ENCODE peak calls at places on chromosomes 11 and 22, in ten cellular contexts. One of them, this sample, is unnamed.
A peak's percentile ranks its signal among the peaks of the same experiment; 100 is the strongest.

GRCh38 chr11:10878408-10879214 is 20.8 kb upstream of the ZBED5 start:
- DNase-seq in dorsolateral prefrontal cortex: no peak
- DNase-seq in IMR-90: peak; percentile 72
- DNase-seq in kidney: no peak
- DNase-seq in uterus: no peak
- DNase-seq in keratinocyte: no peak
- DNase-seq in mucosa of descending colon: no peak
- DNase-seq in lower lobe of right lung: no peak
- DNase-seq in heart left ventricle: no peak
- DNase-seq in naive thymus-derived CD4-positive, alpha-beta T cell: no peak
- DNase-seq in this sample: peak; percentile 73

GRCh38 chr11:3156661-3157311 is 8.3 kb downstream of the OSBPL5 start:
- DNase-seq in dorsolateral prefrontal cortex: no peak
- DNase-seq in IMR-90: no peak
- DNase-seq in kidney: peak; percentile 91
- DNase-seq in uterus: no peak
- DNase-seq in keratinocyte: no peak
- DNase-seq in mucosa of descending colon: peak; percentile 46
- DNase-seq in lower lobe of right lung: peak; percentile 53
- DNase-seq in heart left ventricle: no peak
- DNase-seq in naive thymus-derived CD4-positive, alpha-beta T cell: no peak
- DNase-seq in this sample: no peak

GRCh38 chr22:28148816-28149465 is 229.9 kb upstream of the PITPNB start:
- DNase-seq in dorsolateral prefrontal cortex: no peak
- DNase-seq in IMR-90: no peak
- DNase-seq in kidney: no peak
- DNase-seq in uterus: no peak
- DNase-seq in keratinocyte: peak; percentile 48
- DNase-seq in mucosa of descending colon: no peak
- DNase-seq in lower lobe of right lung: no peak
- DNase-seq in heart left ventricle: no peak
- DNase-seq in naive thymus-derived CD4-positive, alpha-beta T cell: no peak
- DNase-seq in this sample: no peak

GRCh38 chr22:17407643-17408042 is 38.4 kb downstream of the CECR2 start:
- DNase-seq in dorsolateral prefrontal cortex: no peak
- DNase-seq in IMR-90: no peak
- DNase-seq in kidney: no peak
- DNase-seq in uterus: no peak
- DNase-seq in keratinocyte: no peak
- DNase-seq in mucosa of descending colon: no peak
- DNase-seq in lower lobe of right lung: no peak
- DNase-seq in heart left ventricle: no peak
- DNase-seq in naive thymus-derived CD4-positive, alpha-beta T cell: no peak
- DNase-seq in this sample: no peak

GRCh38 chr11:13963169-13963948 is 836 bp downstream of the SPON1 start:
- DNase-seq in dorsolateral prefrontal cortex: no peak
- DNase-seq in IMR-90: peak; percentile 17
- DNase-seq in kidney: peak; percentile 85
- DNase-seq in uterus: peak; percentile 22
- DNase-seq in keratinocyte: no peak
- DNase-seq in mucosa of descending colon: peak; percentile 59
- DNase-seq in lower lobe of right lung: peak; percentile 45
- DNase-seq in heart left ventricle: peak; percentile 29
- DNase-seq in naive thymus-derived CD4-positive, alpha-beta T cell: no peak
- DNase-seq in this sample: no peak

GRCh38 chr22:20237480-20238440 is 30.4 kb downstream of the RTN4R start:
- DNase-seq in dorsolateral prefrontal cortex: no peak
- DNase-seq in IMR-90: no peak
- DNase-seq in kidney: no peak
- DNase-seq in uterus: no peak
- DNase-seq in keratinocyte: no peak
- DNase-seq in mucosa of descending colon: no peak
- DNase-seq in lower lobe of right lung: no peak
- DNase-seq in heart left ventricle: no peak
- DNase-seq in naive thymus-derived CD4-positive, alpha-beta T cell: no peak
- DNase-seq in this sample: no peak

GRCh38 chr11:367956-368413 is 1.3 kb upstream of the B4GALNT4 start:
- DNase-seq in dorsolateral prefrontal cortex: no peak
- DNase-seq in IMR-90: no peak
- DNase-seq in kidney: no peak
- DNase-seq in uterus: no peak
- DNase-seq in keratinocyte: no peak
- DNase-seq in mucosa of descending colon: no peak
- DNase-seq in lower lobe of right lung: no peak
- DNase-seq in heart left ventricle: no peak
- DNase-seq in naive thymus-derived CD4-positive, alpha-beta T cell: no peak
- DNase-seq in this sample: no peak

GRCh38 chr22:17891427-17892167 is 117.3 kb upstream of the BID start:
- DNase-seq in dorsolateral prefrontal cortex: no peak
- DNase-seq in IMR-90: no peak
- DNase-seq in kidney: no peak
- DNase-seq in uterus: no peak
- DNase-seq in keratinocyte: no peak
- DNase-seq in mucosa of descending colon: peak; percentile 82
- DNase-seq in lower lobe of right lung: no peak
- DNase-seq in heart left ventricle: peak; percentile 65
- DNase-seq in naive thymus-derived CD4-positive, alpha-beta T cell: no peak
- DNase-seq in this sample: no peak

GRCh38 chr22:24521791-24522245 is 26.7 kb downstream of the UPB1 start:
- DNase-seq in dorsolateral prefrontal cortex: peak; percentile 38
- DNase-seq in IMR-90: peak; percentile 60
- DNase-seq in kidney: peak; percentile 71
- DNase-seq in uterus: no peak
- DNase-seq in keratinocyte: peak; percentile 25
- DNase-seq in mucosa of descending colon: no peak
- DNase-seq in lower lobe of right lung: peak; percentile 76
- DNase-seq in heart left ventricle: no peak
- DNase-seq in naive thymus-derived CD4-positive, alpha-beta T cell: no peak
- DNase-seq in this sample: peak; percentile 48

GRCh38 chr22:45692549-45692948 is 20.9 kb downstream of the ATXN10 start:
- DNase-seq in dorsolateral prefrontal cortex: no peak
- DNase-seq in IMR-90: peak; percentile 50
- DNase-seq in kidney: no peak
- DNase-seq in uterus: no peak
- DNase-seq in keratinocyte: no peak
- DNase-seq in mucosa of descending colon: no peak
- DNase-seq in lower lobe of right lung: no peak
- DNase-seq in heart left ventricle: no peak
- DNase-seq in naive thymus-derived CD4-positive, alpha-beta T cell: no peak
- DNase-seq in this sample: no peak

GRCh38 chr11:10796191-10796590 is 12.5 kb downstream of the EIF4G2 start:
- DNase-seq in dorsolateral prefrontal cortex: no peak
- DNase-seq in IMR-90: no peak
- DNase-seq in kidney: no peak
- DNase-seq in uterus: no peak
- DNase-seq in keratinocyte: no peak
- DNase-seq in mucosa of descending colon: no peak
- DNase-seq in lower lobe of right lung: no peak
- DNase-seq in heart left ventricle: no peak
- DNase-seq in naive thymus-derived CD4-positive, alpha-beta T cell: no peak
- DNase-seq in this sample: no peak

GRCh38 chr11:87437844-87438223 is 400.1 kb downstream of the TMEM135 start:
- DNase-seq in dorsolateral prefrontal cortex: no peak
- DNase-seq in IMR-90: peak; percentile 84
- DNase-seq in kidney: no peak
- DNase-seq in uterus: no peak
- DNase-seq in keratinocyte: peak; percentile 38
- DNase-seq in mucosa of descending colon: no peak
- DNase-seq in lower lobe of right lung: no peak
- DNase-seq in heart left ventricle: no peak
- DNase-seq in naive thymus-derived CD4-positive, alpha-beta T cell: no peak
- DNase-seq in this sample: no peak

GRCh38 chr11:75031224-75031753 is 42.6 kb downstream of the NEU3 start:
- DNase-seq in dorsolateral prefrontal cortex: no peak
- DNase-seq in IMR-90: peak; percentile 97
- DNase-seq in kidney: no peak
- DNase-seq in uterus: no peak
- DNase-seq in keratinocyte: no peak
- DNase-seq in mucosa of descending colon: no peak
- DNase-seq in lower lobe of right lung: no peak
- DNase-seq in heart left ventricle: no peak
- DNase-seq in naive thymus-derived CD4-positive, alpha-beta T cell: no peak
- DNase-seq in this sample: no peak

GRCh38 chr22:44080936-44081853 is 57.1 kb downstream of the PARVB start:
- DNase-seq in dorsolateral prefrontal cortex: peak; percentile 85
- DNase-seq in IMR-90: peak; percentile 68
- DNase-seq in kidney: no peak
- DNase-seq in uterus: peak; percentile 79
- DNase-seq in keratinocyte: no peak
- DNase-seq in mucosa of descending colon: no peak
- DNase-seq in lower lobe of right lung: peak; percentile 79
- DNase-seq in heart left ventricle: peak; percentile 65
- DNase-seq in naive thymus-derived CD4-positive, alpha-beta T cell: peak; percentile 43
- DNase-seq in this sample: peak; percentile 60

GRCh38 chr22:44071760-44072159 is 47.7 kb downstream of the PARVB start:
- DNase-seq in dorsolateral prefrontal cortex: no peak
- DNase-seq in IMR-90: no peak
- DNase-seq in kidney: no peak
- DNase-seq in uterus: no peak
- DNase-seq in keratinocyte: no peak
- DNase-seq in mucosa of descending colon: no peak
- DNase-seq in lower lobe of right lung: no peak
- DNase-seq in heart left ventricle: no peak
- DNase-seq in naive thymus-derived CD4-positive, alpha-beta T cell: no peak
- DNase-seq in this sample: no peak

GRCh38 chr22:44074286-44074984 is 50.3 kb downstream of the PARVB start:
- DNase-seq in dorsolateral prefrontal cortex: peak; percentile 51
- DNase-seq in IMR-90: no peak
- DNase-seq in kidney: no peak
- DNase-seq in uterus: no peak
- DNase-seq in keratinocyte: no peak
- DNase-seq in mucosa of descending colon: no peak
- DNase-seq in lower lobe of right lung: no peak
- DNase-seq in heart left ventricle: no peak
- DNase-seq in naive thymus-derived CD4-positive, alpha-beta T cell: no peak
- DNase-seq in this sample: no peak

GRCh38 chr22:44076825-44077224 is 52.7 kb downstream of the PARVB start:
- DNase-seq in dorsolateral prefrontal cortex: no peak
- DNase-seq in IMR-90: no peak
- DNase-seq in kidney: no peak
- DNase-seq in uterus: no peak
- DNase-seq in keratinocyte: no peak
- DNase-seq in mucosa of descending colon: no peak
- DNase-seq in lower lobe of right lung: no peak
- DNase-seq in heart left ventricle: no peak
- DNase-seq in naive thymus-derived CD4-positive, alpha-beta T cell: no peak
- DNase-seq in this sample: no peak
- H3K4me3 ChIP-seq in dorsolateral prefrontal cortex: no peak overlapping the region
- H3K4me3 ChIP-seq in IMR-90: no peak overlapping the region
- H3K4me3 ChIP-seq in kidney: no peak overlapping the region
- H3K4me3 ChIP-seq in uterus: no peak overlapping the region
- H3K4me3 ChIP-seq in keratinocyte: no peak overlapping the region
- H3K4me3 ChIP-seq in mucosa of descending colon: no peak overlapping the region
- H3K4me3 ChIP-seq in lower lobe of right lung: no peak overlapping the region
- H3K4me3 ChIP-seq in heart left ventricle: no peak overlapping the region
- H3K4me3 ChIP-seq in naive thymus-derived CD4-positive, alpha-beta T cell: no peak overlapping the region
- H3K4me3 ChIP-seq in this sample: no peak overlapping the region

GRCh38 chr22:31289335-31289734 is 3.0 kb downstream of the PIK3IP1 start:
- DNase-seq in dorsolateral prefrontal cortex: no peak
- DNase-seq in IMR-90: no peak
- DNase-seq in kidney: no peak
- DNase-seq in uterus: no peak
- DNase-seq in keratinocyte: no peak
- DNase-seq in mucosa of descending colon: peak; percentile 86
- DNase-seq in lower lobe of right lung: no peak
- DNase-seq in heart left ventricle: no peak
- DNase-seq in naive thymus-derived CD4-positive, alpha-beta T cell: no peak
- DNase-seq in this sample: no peak

GRCh38 chr22:31287818-31288495 is 4.3 kb downstream of the PIK3IP1 start:
- DNase-seq in dorsolateral prefrontal cortex: no peak
- DNase-seq in IMR-90: no peak
- DNase-seq in kidney: no peak
- DNase-seq in uterus: no peak
- DNase-seq in keratinocyte: no peak
- DNase-seq in mucosa of descending colon: no peak
- DNase-seq in lower lobe of right lung: no peak
- DNase-seq in heart left ventricle: no peak
- DNase-seq in naive thymus-derived CD4-positive, alpha-beta T cell: no peak
- DNase-seq in this sample: no peak

GRCh38 chr22:31290494-31291402 is 1.5 kb downstream of the PIK3IP1 start:
- DNase-seq in dorsolateral prefrontal cortex: peak; percentile 96
- DNase-seq in IMR-90: peak; percentile 90
- DNase-seq in kidney: peak; percentile 98
- DNase-seq in uterus: peak; percentile 94
- DNase-seq in keratinocyte: peak; percentile 62
- DNase-seq in mucosa of descending colon: peak; percentile 99
- DNase-seq in lower lobe of right lung: peak; percentile 99
- DNase-seq in heart left ventricle: peak; percentile 97
- DNase-seq in naive thymus-derived CD4-positive, alpha-beta T cell: peak; percentile 94
- DNase-seq in this sample: peak; percentile 73

GRCh38 chr22:31286360-31287255 is 5.7 kb downstream of the PIK3IP1 start:
- DNase-seq in dorsolateral prefrontal cortex: no peak
- DNase-seq in IMR-90: no peak
- DNase-seq in kidney: no peak
- DNase-seq in uterus: peak; percentile 32
- DNase-seq in keratinocyte: no peak
- DNase-seq in mucosa of descending colon: no peak
- DNase-seq in lower lobe of right lung: no peak
- DNase-seq in heart left ventricle: no peak
- DNase-seq in naive thymus-derived CD4-positive, alpha-beta T cell: no peak
- DNase-seq in this sample: peak; percentile 94

GRCh38 chr22:31288496-31289235 is 3.6 kb downstream of the PIK3IP1 start:
- DNase-seq in dorsolateral prefrontal cortex: no peak
- DNase-seq in IMR-90: no peak
- DNase-seq in kidney: no peak
- DNase-seq in uterus: no peak
- DNase-seq in keratinocyte: no peak
- DNase-seq in mucosa of descending colon: no peak
- DNase-seq in lower lobe of right lung: no peak
- DNase-seq in heart left ventricle: no peak
- DNase-seq in naive thymus-derived CD4-positive, alpha-beta T cell: no peak
- DNase-seq in this sample: no peak
- H3K4me3 ChIP-seq in dorsolateral prefrontal cortex: no peak overlapping the region
- H3K4me3 ChIP-seq in IMR-90: no peak overlapping the region
- H3K4me3 ChIP-seq in kidney: no peak overlapping the region
- H3K4me3 ChIP-seq in uterus: no peak overlapping the region
- H3K4me3 ChIP-seq in keratinocyte: no peak overlapping the region
- H3K4me3 ChIP-seq in mucosa of descending colon: no peak overlapping the region
- H3K4me3 ChIP-seq in lower lobe of right lung: peak overlapping the region; percentile 78
- H3K4me3 ChIP-seq in heart left ventricle: no peak overlapping the region
- H3K4me3 ChIP-seq in naive thymus-derived CD4-positive, alpha-beta T cell: peak overlapping the region; percentile 100
- H3K4me3 ChIP-seq in this sample: no peak overlapping the region

GRCh38 chr11:17578296-17578695 is 31.2 kb downstream of the OTOG start:
- DNase-seq in dorsolateral prefrontal cortex: peak; percentile 4
- DNase-seq in IMR-90: no peak
- DNase-seq in kidney: peak; percentile 69
- DNase-seq in uterus: no peak
- DNase-seq in keratinocyte: no peak
- DNase-seq in mucosa of descending colon: no peak
- DNase-seq in lower lobe of right lung: no peak
- DNase-seq in heart left ventricle: no peak
- DNase-seq in naive thymus-derived CD4-positive, alpha-beta T cell: no peak
- DNase-seq in this sample: no peak
- H3K4me3 ChIP-seq in dorsolateral prefrontal cortex: no peak overlapping the region
- H3K4me3 ChIP-seq in IMR-90: no peak overlapping the region
- H3K4me3 ChIP-seq in kidney: no peak overlapping the region
- H3K4me3 ChIP-seq in uterus: no peak overlapping the region
- H3K4me3 ChIP-seq in keratinocyte: no peak overlapping the region
- H3K4me3 ChIP-seq in mucosa of descending colon: no peak overlapping the region
- H3K4me3 ChIP-seq in lower lobe of right lung: no peak overlapping the region
- H3K4me3 ChIP-seq in heart left ventricle: no peak overlapping the region
- H3K4me3 ChIP-seq in naive thymus-derived CD4-positive, alpha-beta T cell: no peak overlapping the region
- H3K4me3 ChIP-seq in this sample: no peak overlapping the region

GRCh38 chr22:30542811-30543188 is 3.7 kb downstream of the SEC14L6 start:
- DNase-seq in dorsolateral prefrontal cortex: no peak
- DNase-seq in IMR-90: no peak
- DNase-seq in kidney: no peak
- DNase-seq in uterus: no peak
- DNase-seq in keratinocyte: no peak
- DNase-seq in mucosa of descending colon: no peak
- DNase-seq in lower lobe of right lung: no peak
- DNase-seq in heart left ventricle: no peak
- DNase-seq in naive thymus-derived CD4-positive, alpha-beta T cell: no peak
- DNase-seq in this sample: no peak
- H3K4me3 ChIP-seq in dorsolateral prefrontal cortex: peak overlapping the region; percentile 52
- H3K4me3 ChIP-seq in IMR-90: no peak overlapping the region
- H3K4me3 ChIP-seq in kidney: peak overlapping the region; percentile 61
- H3K4me3 ChIP-seq in uterus: no peak overlapping the region
- H3K4me3 ChIP-seq in keratinocyte: no peak overlapping the region
- H3K4me3 ChIP-seq in mucosa of descending colon: no peak overlapping the region
- H3K4me3 ChIP-seq in lower lobe of right lung: peak overlapping the region; percentile 51
- H3K4me3 ChIP-seq in heart left ventricle: peak overlapping the region; percentile 46
- H3K4me3 ChIP-seq in naive thymus-derived CD4-positive, alpha-beta T cell: no peak overlapping the region
- H3K4me3 ChIP-seq in this sample: no peak overlapping the region